ENCODE peak calls at places on chromosomes 7 and 10, in six cellular contexts. X is Peyer's patch, Y is heart right ventricle, G is choroid plexus epithelial cell, J is fibroblast of mammary gland, T is neural progenitor cell. R is an unnamed sample.

GRCh38 chr10:128324058-128324457 is 197.8 kb upstream of the MKI67 start:
- DNase-seq in X (no peak), Y (peak; percentile 59), G (no peak), J (no peak), T (peak; percentile 83), R (peak; percentile 53)

GRCh38 chr7:12475362-12476063 is 71.8 kb upstream of the VWDE start:
- DNase-seq in X (no peak), Y (no peak), G (peak; percentile 90), J (peak; percentile 82), T (peak; percentile 74), R (peak; percentile 13)

GRCh38 chr10:102500621-102501149 is 1.8 kb downstream of the ACTR1A start:
- DNase-seq in X (no peak), Y (no peak), G (no peak), J (no peak), T (no peak), R (no peak)

GRCh38 chr10:21488954-21489446 is 36.5 kb downstream of the SKIDA1 start:
- DNase-seq in X (no peak), Y (no peak), G (no peak), J (no peak), T (no peak), R (no peak)

GRCh38 chr7:91657386-91658120 is 222.9 kb downstream of the MTERF1 start:
- DNase-seq in X (no peak), Y (no peak), G (peak; percentile 64), J (peak; percentile 91), T (no peak), R (peak; percentile 7)

GRCh38 chr10:79244841-79245504 is 102.3 kb upstream of the PPIF start:
- DNase-seq in X (no peak), Y (peak; percentile 10), G (no peak), J (no peak), T (no peak), R (no peak)

GRCh38 chr7:45176886-45177731 is 19.5 kb downstream of the RAMP3 start:
- DNase-seq in X (peak; percentile 35), Y (no peak), G (no peak), J (no peak), T (no peak), R (no peak)

GRCh38 chr7:15678646-15679045 is 7.8 kb downstream of the MEOX2 start:
- DNase-seq in X (no peak), Y (no peak), G (no peak), J (no peak), T (no peak), R (no peak)

GRCh38 chr10:59971915-59972314 is 65.6 kb upstream of the CCDC6 start:
- DNase-seq in X (no peak), Y (no peak), G (peak; percentile 40), J (peak; percentile 56), T (peak; percentile 35), R (no peak)

GRCh38 chr7:44977956-44978355 is 859 bp downstream of the MYO1G start:
- DNase-seq in X (no peak), Y (no peak), G (no peak), J (no peak), T (no peak), R (no peak)

GRCh38 chr7:68258569-68258968 is 1261.9 kb downstream of the TYW1 start:
- DNase-seq in X (no peak), Y (no peak), G (no peak), J (no peak), T (peak; percentile 17), R (peak; percentile 14)

GRCh38 chr10:124708922-124709520 is 35.2 kb downstream of the FAM53B start:
- DNase-seq in X (peak; percentile 47), Y (no peak), G (peak; percentile 64), J (no peak), T (peak; percentile 64), R (no peak)

GRCh38 chr7:767580-767940 is 40.5 kb upstream of the PRKAR1B start:
- DNase-seq in X (no peak), Y (no peak), G (peak; percentile 99), J (peak; percentile 83), T (no peak), R (no peak)

GRCh38 chr7:44639701-44640321 is 33.4 kb downstream of the OGDH start:
- DNase-seq in X (no peak), Y (no peak), G (peak; percentile 93), J (peak; percentile 77), T (peak; percentile 21), R (peak; percentile 60)

GRCh38 chr7:76011437-76011836 is 17.0 kb upstream of the TMEM120A start:
- DNase-seq in X (no peak), Y (peak; percentile 54), G (peak; percentile 93), J (peak; percentile 71), T (no peak), R (no peak)

GRCh38 chr7:98217623-98218582 is 6.7 kb downstream of the BHLHA15 start:
- DNase-seq in X (peak; percentile 53), Y (no peak), G (peak; percentile 9), J (no peak), T (peak; percentile 75), R (no peak)

GRCh38 chr10:90592903-90593302 is 264.9 kb downstream of the HTR7 start:
- DNase-seq in X (no peak), Y (peak; percentile 15), G (peak; percentile 84), J (peak; percentile 70), T (peak; percentile 83), R (peak; percentile 57)

GRCh38 chr10:15167411-15168295 is 840 bp downstream of the NMT2 start:
- DNase-seq in X (peak; percentile 73), Y (peak; percentile 52), G (peak; percentile 62), J (peak; percentile 67), T (peak; percentile 89), R (peak; percentile 81)

GRCh38 chr10:97778452-97779302 is 6.9 kb upstream of the SFRP5 start:
- DNase-seq in X (no peak), Y (no peak), G (peak; percentile 64), J (no peak), T (peak; percentile 50), R (no peak)

GRCh38 chr7:75591467-75591866 is 99.3 kb downstream of the SPDYE5 start:
- DNase-seq in X (no peak), Y (no peak), G (no peak), J (no peak), T (no peak), R (no peak)

GRCh38 chr10:49613160-49613881 is 516 bp upstream of the CHAT start:
- DNase-seq in X (peak; percentile 31), Y (no peak), G (no peak), J (no peak), T (peak; percentile 50), R (peak; percentile 16)

GRCh38 chr10:114869500-114869899 is 47.9 kb downstream of the FHIP2A start:
- DNase-seq in X (no peak), Y (no peak), G (peak; percentile 92), J (peak; percentile 82), T (no peak), R (no peak)

GRCh38 chr10:30705086-30705624 is 75.6 kb upstream of the LYZL2 start:
- DNase-seq in X (no peak), Y (no peak), G (no peak), J (no peak), T (no peak), R (no peak)

GRCh38 chr10:104622598-104623209 is 18.4 kb upstream of the SORCS3 start:
- DNase-seq in X (no peak), Y (no peak), G (peak; percentile 24), J (peak; percentile 8), T (peak; percentile 79), R (peak; percentile 45)

GRCh38 chr7:129906700-129907099 is 46.1 kb downstream of the UBE2H start:
- DNase-seq in X (no peak), Y (no peak), G (no peak), J (peak; percentile 46), T (no peak), R (no peak)

GRCh38 chr7:71016387-71016786 is 115.6 kb upstream of the GALNT17 start:
- DNase-seq in X (no peak), Y (no peak), G (no peak), J (no peak), T (no peak), R (no peak)

GRCh38 chr7:71019703-71020102 is 112.2 kb upstream of the GALNT17 start:
- DNase-seq in X (no peak), Y (peak; percentile 18), G (no peak), J (no peak), T (no peak), R (no peak)

GRCh38 chr7:71021049-71021448 is 110.9 kb upstream of the GALNT17 start:
- DNase-seq in X (no peak), Y (no peak), G (no peak), J (no peak), T (no peak), R (no peak)

GRCh38 chr7:71015260-71015900 is 116.6 kb upstream of the GALNT17 start:
- DNase-seq in X (no peak), Y (peak; percentile 24), G (no peak), J (no peak), T (no peak), R (no peak)

GRCh38 chr7:71017602-71018001 is 114.3 kb upstream of the GALNT17 start:
- DNase-seq in X (no peak), Y (no peak), G (no peak), J (no peak), T (no peak), R (no peak)
- TF ChIP-seq CTCF in X (no peak), Y (no peak), G (no peak), J (no peak), T (no peak), R (no peak)

GRCh38 chr10:19788075-19788686 is 28.1 kb upstream of the PLXDC2 start:
- DNase-seq in X (no peak), Y (no peak), G (peak; percentile 89), J (peak; percentile 76), T (peak; percentile 66), R (peak; percentile 47)
- TF ChIP-seq CTCF in X (peak; percentile 66), Y (peak; percentile 69), G (peak; percentile 82), J (peak; percentile 98), T (peak; percentile 96), R (peak; percentile 84)

GRCh38 chr7:158973941-158974785 is 117.8 kb downstream of the DYNC2I1 start:
- DNase-seq in X (no peak), Y (no peak), G (no peak), J (no peak), T (no peak), R (no peak)

GRCh38 chr7:158971214-158971613 is 114.9 kb downstream of the DYNC2I1 start:
- DNase-seq in X (no peak), Y (no peak), G (no peak), J (no peak), T (no peak), R (no peak)

GRCh38 chr7:158975526-158976467 is 119.4 kb downstream of the DYNC2I1 start:
- DNase-seq in X (peak; percentile 48), Y (no peak), G (no peak), J (peak; percentile 8), T (peak; percentile 63), R (no peak)

GRCh38 chr7:158976468-158976848 is 120.1 kb downstream of the DYNC2I1 start:
- DNase-seq in X (peak; percentile 54), Y (no peak), G (no peak), J (no peak), T (peak; percentile 31), R (no peak)

GRCh38 chr7:158973440-158973839 is 117.1 kb downstream of the DYNC2I1 start:
- DNase-seq in X (peak; percentile 52), Y (no peak), G (peak; percentile 39), J (no peak), T (peak; percentile 70), R (peak; percentile 46)
- TF ChIP-seq CTCF in X (no peak), Y (no peak), G (peak; percentile 50), J (no peak), T (peak; percentile 51), R (peak; percentile 30)

DNA sequence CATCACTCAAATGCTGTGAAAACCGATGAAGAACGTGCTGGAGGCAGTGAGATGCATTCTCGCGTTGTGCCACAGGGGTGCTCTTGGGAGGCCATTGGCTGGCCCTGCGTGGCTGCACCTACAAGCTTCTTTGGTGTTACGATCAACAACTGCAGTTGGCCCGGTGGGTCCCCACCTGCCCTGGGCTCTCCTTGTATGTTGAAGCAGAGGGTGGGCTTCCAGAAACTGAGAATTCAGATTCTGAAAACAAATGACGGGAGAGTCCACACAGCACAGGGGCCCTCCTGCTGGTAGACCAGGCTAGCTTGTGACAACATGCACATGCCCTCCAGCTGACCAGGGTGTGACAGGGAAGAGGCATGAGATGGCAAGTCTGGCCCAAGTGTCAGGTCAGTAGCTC is 23.7 kb upstream of the DDC start:
- DNase-seq in X (no peak), Y (no peak), G (peak; percentile 7), J (no peak), T (no peak), R (no peak)
- TF ChIP-seq CTCF in X (no peak), Y (no peak), G (peak; percentile 28), J (peak; percentile 23), T (peak; percentile 25), R (no peak)

R was measured in nephron progenitor cell.